ENCODE peak calls at places on chromosomes 2 and 18, in four cellular contexts. S is mucosa of descending colon, V is lung, I is ascending aorta. H is an unnamed sample. For H3K36me3, the result is how much of the 10 kb centered on the place peaks cover.

GRCh38 chr2:136225950-136226835 is 108.2 kb upstream of the CXCR4 start:
- DNase-seq in S (no peak), V (no peak), I (no peak), H (no peak)

GRCh38 chr2:25692143-25692542 is 18.8 kb upstream of the DTNB start:
- DNase-seq in S (no peak), V (no peak), I (no peak), H (no peak)

GRCh38 chr2:186575302-186575701 is 14.6 kb upstream of the ITGAV start:
- DNase-seq in S (no peak), V (no peak), I (peak), H (no peak)

GRCh38 chr2:240257940-240258580 is 117.6 kb upstream of the OTOS start:
- DNase-seq in S (no peak), V (no peak), I (no peak), H (peak)

GRCh38 chr18:14086459-14087231 is 45.6 kb downstream of the ZNF519 start:
- DNase-seq in S (no peak), V (no peak), I (no peak), H (no peak)

GRCh38 chr2:219512524-219513216 is 1.6 kb upstream of the ASIC4 start:
- DNase-seq in S (no peak), V (no peak), I (no peak), H (no peak)

GRCh38 chr2:20106746-20107145 is 55.3 kb upstream of the LAPTM4A start:
- DNase-seq in S (peak), V (peak), I (no peak), H (no peak)

GRCh38 chr2:1717129-1717528 is 27.2 kb downstream of the PXDN start:
- DNase-seq in S (no peak), V (no peak), I (no peak), H (peak)

GRCh38 chr2:96103906-96104861 is 12.2 kb downstream of the ADRA2B start:
- DNase-seq in S (peak), V (no peak), I (peak), H (no peak)

GRCh38 chr2:55883829-55884228 is 39.8 kb downstream of the EFEMP1 start:
- DNase-seq in S (no peak), V (no peak), I (no peak), H (no peak)

GRCh38 chr2:239805043-239805329 is 220.2 kb downstream of the NDUFA10 start:
- DNase-seq in S (no peak), V (no peak), I (no peak), H (no peak)

GRCh38 chr18:47204908-47205522 is 28.9 kb upstream of the IER3IP1 start:
- DNase-seq in S (peak), V (peak), I (no peak), H (no peak)

DNA sequence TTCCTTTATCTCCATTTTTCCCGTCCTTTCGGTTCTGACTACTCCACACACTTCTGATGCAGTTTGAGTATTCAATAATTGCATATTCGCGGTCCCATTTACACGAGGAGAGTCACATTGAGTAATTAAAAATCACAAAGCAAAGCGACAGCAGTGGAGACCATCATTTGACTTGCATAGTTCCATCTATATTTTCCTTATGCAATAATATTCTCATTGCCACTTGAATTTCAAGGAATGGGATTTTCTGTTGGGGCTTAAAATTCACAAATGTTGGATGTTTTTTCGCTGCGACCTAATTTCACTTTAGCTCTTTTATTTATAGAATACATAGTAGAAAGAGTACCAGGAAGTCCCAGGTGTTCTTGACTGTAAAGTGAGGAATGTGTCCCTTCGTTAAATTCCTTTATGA is 186.8 kb downstream of the ZEB2 start:
- DNase-seq in S (no peak), V (no peak), I (no peak), H (no peak)
- H3K4me3 ChIP-seq in S (no peak), V (no peak), I (peak), H (peak)

DNA sequence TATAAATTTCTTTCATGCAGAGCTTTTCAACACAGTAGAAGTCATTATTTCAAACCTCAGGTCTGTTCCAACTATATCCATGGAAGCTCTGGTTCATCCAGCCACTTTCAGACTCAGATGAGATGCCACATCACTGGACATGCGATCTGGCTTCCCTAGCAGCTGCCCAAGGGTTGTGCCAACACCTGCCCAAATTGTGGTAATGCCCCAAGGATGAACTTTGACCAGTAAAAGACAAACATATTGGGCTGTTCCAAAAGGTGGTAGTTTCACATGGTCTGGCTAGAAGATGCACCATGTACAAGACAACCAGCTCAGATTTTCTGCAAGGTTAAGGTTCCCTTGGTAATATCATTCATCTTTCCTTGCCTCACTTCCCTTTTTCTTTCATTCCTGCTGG is 101.9 kb downstream of the THADA start:
- DNase-seq in S (no peak), V (no peak), I (no peak), H (no peak)
- H3K36me3 ChIP-seq in S (under half), V (under half), I (under half), H (under half)

DNA sequence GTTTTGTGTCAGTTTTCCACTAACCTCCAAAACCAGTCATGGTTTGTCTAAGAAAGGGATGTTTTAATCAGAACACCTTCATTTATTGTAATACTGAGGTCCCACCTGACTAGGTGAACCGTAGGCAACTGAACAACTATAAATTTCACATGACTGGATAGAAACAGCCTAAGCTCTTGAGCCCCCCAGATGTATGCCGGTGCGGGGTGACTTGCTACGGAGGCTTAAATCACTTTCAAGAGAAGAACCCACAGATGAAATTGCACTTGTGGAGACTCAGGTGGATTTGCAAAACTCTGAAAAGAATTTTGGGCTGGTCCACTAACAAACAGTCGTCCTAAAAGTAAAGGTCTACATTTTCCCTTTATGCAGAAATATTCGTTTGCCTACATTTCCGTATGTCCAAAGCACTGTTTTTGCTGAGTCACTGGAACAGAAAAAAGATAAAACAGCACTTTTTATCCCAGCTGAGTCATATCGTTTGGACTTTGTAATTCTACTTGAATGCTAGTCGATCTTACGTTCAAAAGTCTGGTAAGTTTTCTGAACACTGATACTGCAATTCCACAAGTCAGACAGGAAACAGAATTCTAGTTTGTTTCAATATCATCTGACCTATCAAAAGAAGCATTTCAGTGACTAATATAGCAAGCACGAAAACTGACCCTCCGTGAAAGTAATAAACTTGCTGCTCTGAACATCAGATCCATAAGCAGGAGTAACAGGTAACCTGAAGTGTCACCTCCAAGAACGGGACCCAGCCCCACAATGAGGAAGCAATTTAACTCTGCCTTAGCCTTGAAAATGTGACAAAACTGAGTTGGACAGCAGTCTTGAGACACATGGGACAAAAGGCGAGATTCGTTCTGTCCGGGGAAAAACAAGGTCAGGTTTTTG is 18.1 kb downstream of the ZNF516 start:
- DNase-seq in S (no peak), V (no peak), I (no peak), H (no peak)
- H3K4me3 ChIP-seq in S (no peak), V (no peak), I (peak), H (peak)

GRCh38 chr2:27040282-27040681 is 7.5 kb downstream of the TMEM214 start:
- DNase-seq in S (no peak), V (no peak), I (no peak), H (no peak)

GRCh38 chr2:27039426-27039825 is 6.7 kb downstream of the TMEM214 start:
- DNase-seq in S (no peak), V (no peak), I (no peak), H (no peak)

GRCh38 chr2:27038012-27038411 is 5.2 kb downstream of the TMEM214 start:
- DNase-seq in S (no peak), V (no peak), I (no peak), H (no peak)

GRCh38 chr2:27039871-27040270 is 7.1 kb downstream of the TMEM214 start:
- DNase-seq in S (no peak), V (no peak), I (no peak), H (no peak)

DNA sequence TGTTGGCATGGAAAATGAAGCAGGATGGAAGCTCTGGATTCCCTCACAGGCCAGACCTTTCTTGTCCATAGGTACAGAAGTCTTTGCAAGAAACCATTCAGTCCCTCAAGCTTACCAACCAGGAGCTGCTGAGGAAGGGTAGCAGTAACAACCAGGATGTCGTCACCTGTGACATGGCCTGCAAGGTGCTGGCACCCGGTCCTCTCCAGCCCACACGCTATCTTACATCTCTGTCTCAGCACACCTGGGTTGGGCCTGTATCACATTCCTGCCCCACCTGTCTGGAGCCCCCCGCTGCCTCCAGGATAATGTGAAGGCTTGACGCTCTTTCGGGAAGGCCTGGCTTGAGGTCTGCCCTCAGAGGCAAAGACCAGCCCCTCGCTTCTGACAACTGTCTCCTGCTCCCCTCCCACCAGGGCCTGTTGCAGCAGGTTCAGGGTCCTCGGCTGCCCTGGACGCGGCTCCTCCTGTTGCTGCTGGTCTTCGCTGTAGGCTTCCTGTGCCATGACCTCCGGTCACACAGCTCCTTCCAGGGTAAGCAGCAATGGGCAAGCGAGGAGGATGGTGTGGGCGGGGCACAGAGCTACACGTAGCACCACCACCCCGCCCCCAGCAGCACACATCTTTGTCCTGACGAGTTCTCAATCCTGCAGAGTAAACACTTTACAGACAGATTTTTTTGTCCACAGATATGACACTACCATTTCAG is 6.0 kb downstream of the TMEM214 start:
- DNase-seq in S (no peak), V (no peak), I (no peak), H (no peak)
- H3K36me3 ChIP-seq in S (under half), V (under half), I (half or more), H (half or more)

GRCh38 chr18:58196164-58196563 is 152.1 kb downstream of the NEDD4L start:
- DNase-seq in S (no peak), V (no peak), I (no peak), H (no peak)

GRCh38 chr18:58194028-58194427 is 150.0 kb downstream of the NEDD4L start:
- DNase-seq in S (no peak), V (no peak), I (no peak), H (no peak)

GRCh38 chr18:58195278-58195721 is 151.3 kb downstream of the NEDD4L start:
- DNase-seq in S (peak), V (no peak), I (no peak), H (no peak)

GRCh38 chr18:58201268-58201667 is 157.2 kb downstream of the NEDD4L start:
- DNase-seq in S (no peak), V (no peak), I (no peak), H (no peak)

DNA sequence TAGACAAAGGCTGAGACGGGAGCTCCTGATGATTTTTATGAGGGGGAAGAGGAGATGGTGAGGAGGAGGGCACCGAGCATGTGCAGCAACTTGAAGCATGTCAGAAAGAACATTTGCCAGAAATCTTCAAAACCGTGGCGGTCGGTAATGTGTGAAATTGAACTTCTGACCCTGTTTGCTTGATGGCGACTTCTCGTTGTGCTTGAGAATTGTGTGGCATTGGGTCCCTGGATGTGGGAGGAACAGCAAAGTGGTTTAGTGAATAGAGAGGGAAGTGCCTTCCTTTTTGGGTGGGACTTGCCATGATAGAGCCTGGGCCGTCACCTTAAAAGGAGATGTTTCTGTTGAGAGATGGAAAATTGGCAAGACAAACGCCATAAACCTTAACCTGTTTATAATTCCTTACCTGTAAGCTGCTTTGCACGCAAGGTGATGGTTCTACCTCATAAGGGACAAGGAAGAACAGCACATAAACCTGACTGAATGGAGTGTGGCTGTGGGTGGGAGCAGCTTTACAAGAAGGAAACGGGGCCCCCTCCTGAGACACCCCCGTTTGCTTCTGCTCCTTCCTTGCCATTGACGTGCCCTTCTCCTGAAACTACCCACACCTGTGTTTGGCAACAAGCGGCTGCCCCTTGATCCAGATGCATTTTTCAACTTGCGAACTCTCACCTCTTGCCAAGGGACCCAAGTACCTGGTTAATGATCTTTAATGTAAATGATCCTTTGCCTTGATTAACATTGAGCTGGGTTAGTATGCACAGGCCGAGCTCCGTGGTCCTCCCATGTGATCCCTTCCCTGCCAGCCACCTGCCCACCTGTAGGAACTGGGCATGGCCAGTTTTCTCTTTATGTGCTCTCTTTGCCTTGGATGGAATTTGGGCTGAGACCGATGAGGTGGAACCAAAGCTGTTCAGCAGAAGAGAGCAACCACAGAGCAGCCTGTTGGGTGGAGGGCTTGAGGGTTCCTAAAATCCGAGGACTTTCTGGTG is 153.2 kb downstream of the NEDD4L start:
- DNase-seq in S (peak), V (no peak), I (no peak), H (no peak)
- H3K4me3 ChIP-seq in S (no peak), V (no peak), I (no peak), H (no peak)

GRCh38 chr2:127768775-127769479 is 42.0 kb downstream of the WDR33 start:
- DNase-seq in S (no peak), V (no peak), I (no peak), H (no peak)

GRCh38 chr2:127776122-127776780 is 34.7 kb downstream of the WDR33 start:
- DNase-seq in S (no peak), V (no peak), I (no peak), H (no peak)

GRCh38 chr2:127771756-127772155 is 39.2 kb downstream of the WDR33 start:
- DNase-seq in S (no peak), V (no peak), I (no peak), H (no peak)

GRCh38 chr2:127769587-127769986 is 41.4 kb downstream of the WDR33 start:
- DNase-seq in S (no peak), V (no peak), I (no peak), H (no peak)

GRCh38 chr2:127770973-127771735 is 39.8 kb downstream of the WDR33 start:
- DNase-seq in S (no peak), V (no peak), I (no peak), H (no peak)
- H3K36me3 ChIP-seq in S (under half), V (under half), I (under half), H (under half)

H was measured in vagina.